ENCODE peak calls at places on chromosomes 5 and 9, in five cellular contexts. B is H9, T is mesenchymal stem cell, S is H1, P is trophoblast cell. M is an unnamed sample.

GRCh38 chr5:51383494-51384081 is 340 bp downstream of the ISL1 start:
- DNase-seq in B (no peak), T (peak), S (no peak), P (peak), M (peak)

GRCh38 chr9:133853331-133853730 is 115.2 kb upstream of the SARDH start:
- DNase-seq in B (no peak), T (no peak), S (no peak), P (no peak), M (no peak)

GRCh38 chr5:59040804-59041201 is 457.9 kb downstream of the RAB3C start:
- DNase-seq in B (no peak), T (no peak), S (no peak), P (no peak), M (no peak)

GRCh38 chr5:126780165-126780827 is 3.4 kb downstream of the LMNB1 start:
- DNase-seq in B (peak), T (peak), S (no peak), P (peak), M (peak)

GRCh38 chr5:5494489-5495402 is 72.3 kb downstream of the ICE1 start:
- DNase-seq in B (peak), T (peak), S (peak), P (peak), M (peak)

GRCh38 chr9:37693265-37693664 is 42.5 kb downstream of the FRMPD1 start:
- DNase-seq in B (no peak), T (no peak), S (no peak), P (peak), M (no peak)

GRCh38 chr5:141369994-141370848 is at the start of gene PCDHGB3:
- DNase-seq in B (peak), T (no peak), S (no peak), P (no peak), M (no peak)

GRCh38 chr5:14143843-14144585 is 872 bp downstream of the TRIO start:
- DNase-seq in B (peak), T (no peak), S (no peak), P (peak), M (no peak)

GRCh38 chr5:131150408-131150807 is 14.6 kb downstream of the HINT1 start:
- DNase-seq in B (no peak), T (no peak), S (no peak), P (no peak), M (no peak)

GRCh38 chr5:73378070-73378469 is 70.5 kb downstream of the FOXD1 start:
- DNase-seq in B (no peak), T (peak), S (no peak), P (no peak), M (no peak)

GRCh38 chr9:98182069-98182820 is 10.2 kb downstream of the CORO2A start:
- DNase-seq in B (no peak), T (peak), S (no peak), P (no peak), M (no peak)

GRCh38 chr5:156093024-156093423 is 233.9 kb upstream of the SGCD start:
- DNase-seq in B (no peak), T (no peak), S (no peak), P (no peak), M (no peak)

GRCh38 chr5:80825780-80826460 is 134.2 kb upstream of the RASGRF2 start:
- DNase-seq in B (no peak), T (no peak), S (no peak), P (no peak), M (no peak)

GRCh38 chr5:154236011-154236410 is 45.5 kb downstream of the GALNT10 start:
- DNase-seq in B (no peak), T (no peak), S (no peak), P (no peak), M (no peak)

GRCh38 chr5:135295852-135296251 is 103.2 kb downstream of the MACROH2A1 start:
- DNase-seq in B (no peak), T (no peak), S (no peak), P (no peak), M (no peak)

GRCh38 chr5:147887026-147887627 is 8.6 kb downstream of the SCGB3A2 start:
- DNase-seq in B (no peak), T (peak), S (no peak), P (peak), M (no peak)

GRCh38 chr9:69965416-69966145 is 78.1 kb upstream of the MAMDC2 start:
- DNase-seq in B (no peak), T (no peak), S (no peak), P (peak), M (no peak)

GRCh38 chr5:180723936-180724335 is 15.9 kb downstream of the OR2Y1 start:
- DNase-seq in B (no peak), T (no peak), S (no peak), P (no peak), M (no peak)

DNA sequence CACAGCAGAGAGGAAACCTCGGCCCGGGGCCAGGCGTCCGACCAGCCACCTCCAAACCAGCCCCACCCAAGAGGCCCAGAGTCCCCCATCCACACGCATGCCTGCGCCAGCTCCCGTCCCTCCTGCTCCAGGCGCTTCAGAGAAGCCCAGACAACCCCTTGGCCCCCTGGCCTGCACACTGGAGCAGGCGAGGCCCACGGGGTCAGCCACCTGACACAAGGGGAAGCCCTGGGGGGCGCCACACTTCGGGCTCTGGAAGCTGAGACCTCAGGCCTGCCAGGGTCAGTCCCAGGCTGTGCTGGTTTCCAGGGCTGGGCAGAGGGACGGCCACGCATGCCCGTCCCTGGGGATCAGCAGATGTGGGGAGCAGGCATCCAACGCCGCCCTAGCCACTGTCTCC is 6.2 kb downstream of the DNLZ start:
- DNase-seq in B (no peak), T (no peak), S (no peak), P (no peak), M (no peak)
- H2BK12ac ChIP-seq in B (no peak), T (no peak), S (no peak), P (no peak), M (no peak)

GRCh38 chr5:82425591-82425990 is 147.4 kb upstream of the RPS23 start:
- DNase-seq in B (no peak), T (no peak), S (no peak), P (no peak), M (no peak)

GRCh38 chr5:82421119-82421518 is 143.0 kb upstream of the RPS23 start:
- DNase-seq in B (no peak), T (peak), S (no peak), P (no peak), M (no peak)

GRCh38 chr5:82419559-82420332 is 141.6 kb upstream of the RPS23 start:
- DNase-seq in B (no peak), T (no peak), S (no peak), P (peak), M (no peak)

GRCh38 chr5:82422751-82423181 is 144.6 kb upstream of the RPS23 start:
- DNase-seq in B (no peak), T (no peak), S (no peak), P (no peak), M (no peak)

GRCh38 chr5:82422001-82422740 is 144.0 kb upstream of the RPS23 start:
- DNase-seq in B (no peak), T (no peak), S (no peak), P (no peak), M (no peak)
- H2BK12ac ChIP-seq in B (no peak), T (no peak), S (no peak), P (no peak), M (no peak)

GRCh38 chr9:107472581-107473335 is 16.8 kb downstream of the KLF4 start:
- DNase-seq in B (no peak), T (no peak), S (no peak), P (no peak), M (peak)

GRCh38 chr9:107471562-107471961 is 18.0 kb downstream of the KLF4 start:
- DNase-seq in B (no peak), T (peak), S (no peak), P (no peak), M (no peak)

GRCh38 chr9:107462691-107463090 is 26.9 kb downstream of the KLF4 start:
- DNase-seq in B (no peak), T (peak), S (no peak), P (peak), M (no peak)

GRCh38 chr9:107465467-107466451 is 23.8 kb downstream of the KLF4 start:
- DNase-seq in B (peak), T (peak), S (no peak), P (peak), M (peak)

DNA sequence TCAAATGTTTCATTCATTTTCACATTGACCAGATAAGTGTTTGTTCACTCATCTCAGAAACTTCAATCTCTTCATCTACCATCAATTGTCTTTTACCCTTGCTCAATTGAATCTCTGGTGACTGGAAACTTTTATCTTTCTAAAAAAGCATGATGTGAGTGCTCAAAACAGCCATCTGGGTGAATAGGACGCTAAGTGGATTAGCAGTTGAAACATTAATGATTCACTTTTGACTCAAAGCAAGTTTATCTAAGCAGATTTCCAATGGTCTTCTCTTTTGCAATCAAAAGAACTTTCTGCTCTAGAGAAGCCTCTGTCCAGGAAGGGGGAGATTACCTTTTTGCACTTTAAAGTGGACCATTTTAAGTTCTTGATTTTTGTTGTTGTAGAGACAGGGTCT is 22.2 kb downstream of the KLF4 start:
- DNase-seq in B (no peak), T (no peak), S (no peak), P (no peak), M (no peak)
- H2BK12ac ChIP-seq in B (no peak), T (no peak), S (no peak), P (no peak), M (no peak)

GRCh38 chr9:93172646-93173364 is 11.1 kb upstream of the WNK2 start:
- DNase-seq in B (no peak), T (no peak), S (no peak), P (no peak), M (no peak)

GRCh38 chr9:93170571-93170970 is 13.4 kb upstream of the WNK2 start:
- DNase-seq in B (no peak), T (no peak), S (no peak), P (no peak), M (no peak)

GRCh38 chr9:93171261-93171660 is 12.7 kb upstream of the WNK2 start:
- DNase-seq in B (no peak), T (no peak), S (no peak), P (no peak), M (no peak)

GRCh38 chr9:93174976-93175375 is 9.0 kb upstream of the WNK2 start:
- DNase-seq in B (no peak), T (no peak), S (no peak), P (no peak), M (no peak)

GRCh38 chr9:93173365-93174150 is 10.4 kb upstream of the WNK2 start:
- DNase-seq in B (no peak), T (no peak), S (no peak), P (peak), M (no peak)
- H2BK12ac ChIP-seq in B (no peak), T (no peak), S (no peak), P (no peak), M (no peak)

GRCh38 chr9:88535932-88536324 is 950 bp downstream of the NXNL2 start:
- DNase-seq in B (no peak), T (peak), S (no peak), P (peak), M (no peak)
- H2BK12ac ChIP-seq in B (no peak), T (peak), S (no peak), P (no peak), M (peak)

GRCh38 chr5:95727764-95728191 is 3.4 kb upstream of the RHOBTB3 start:
- DNase-seq in B (no peak), T (no peak), S (no peak), P (peak), M (no peak)

GRCh38 chr5:95723632-95724369 is 7.3 kb upstream of the RHOBTB3 start:
- DNase-seq in B (no peak), T (peak), S (no peak), P (no peak), M (no peak)

GRCh38 chr5:95726811-95727763 is 4.0 kb upstream of the RHOBTB3 start:
- DNase-seq in B (no peak), T (no peak), S (no peak), P (no peak), M (no peak)

GRCh38 chr5:95725071-95725820 is 5.9 kb upstream of the RHOBTB3 start:
- DNase-seq in B (no peak), T (no peak), S (no peak), P (no peak), M (no peak)

DNA sequence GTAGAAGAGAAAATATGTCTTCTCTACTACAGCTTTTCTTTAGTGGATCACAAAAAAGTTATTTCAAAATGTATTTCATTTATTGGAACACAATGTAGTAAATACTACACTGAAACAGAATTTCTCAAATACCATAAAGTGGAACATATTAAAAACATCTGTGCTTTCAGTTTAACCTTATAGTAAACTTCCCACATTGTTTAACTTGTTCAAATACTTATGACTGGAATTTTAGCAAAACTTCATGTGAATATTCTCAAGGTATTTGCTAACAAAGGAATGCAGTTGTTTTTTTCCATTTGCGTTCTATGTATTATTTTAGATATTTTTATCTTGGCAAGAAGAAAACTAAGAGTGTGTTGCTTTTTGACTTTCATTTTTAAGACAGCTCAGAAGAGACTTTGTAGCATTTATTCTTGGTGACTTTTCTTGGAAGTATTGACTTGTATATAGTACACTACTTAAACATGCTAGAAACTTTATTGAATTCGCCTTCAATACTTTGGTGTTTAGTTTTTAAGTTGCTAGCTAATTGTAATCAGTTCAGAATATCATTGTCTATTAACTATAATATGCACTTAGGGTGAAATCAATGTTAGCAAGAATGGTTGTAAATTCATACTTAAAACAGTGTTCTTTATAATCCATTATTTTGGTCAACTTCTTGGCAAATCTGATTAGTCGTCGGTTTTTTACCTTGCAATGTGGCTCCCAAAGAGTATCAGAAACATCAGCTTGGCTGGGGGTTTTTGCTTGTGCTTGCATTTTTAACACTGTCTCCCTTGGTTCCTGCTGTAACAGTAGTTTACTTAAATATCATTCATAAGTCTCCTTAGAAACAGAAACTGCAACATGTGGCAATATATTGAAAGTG is 5.0 kb upstream of the RHOBTB3 start:
- DNase-seq in B (no peak), T (peak), S (no peak), P (peak), M (no peak)
- H2BK12ac ChIP-seq in B (no peak), T (no peak), S (no peak), P (no peak), M (no peak)

DNA sequence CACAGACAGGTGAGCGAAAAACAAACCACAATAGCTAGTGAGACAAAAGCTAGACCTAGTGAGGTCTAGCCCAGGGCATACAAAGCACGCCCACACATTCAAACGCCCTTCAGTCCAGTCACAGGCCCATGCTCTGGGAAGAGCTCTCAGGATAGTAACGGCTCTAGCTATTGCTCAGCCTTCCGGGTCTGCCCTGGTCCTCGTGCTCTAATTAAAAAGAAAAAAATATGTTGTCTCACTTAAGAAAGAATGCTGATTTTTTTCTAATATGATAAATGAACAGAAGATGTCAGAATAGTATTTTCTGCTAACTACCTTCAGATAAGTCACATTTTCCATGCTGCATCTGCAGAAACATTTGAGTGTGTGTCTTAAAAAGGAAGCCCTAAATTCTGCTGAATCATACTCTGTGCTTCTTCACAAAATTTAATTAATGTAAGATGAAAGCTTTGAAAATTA is 94.5 kb downstream of the PLPP1 start:
- DNase-seq in B (peak), T (peak), S (no peak), P (no peak), M (no peak)
- H2BK12ac ChIP-seq in B (no peak), T (no peak), S (no peak), P (no peak), M (no peak)

GRCh38 chr9:124493794-124494479 is 13.3 kb downstream of the NR5A1 start:
- DNase-seq in B (no peak), T (no peak), S (no peak), P (no peak), M (no peak)
- H2BK12ac ChIP-seq in B (no peak), T (no peak), S (no peak), P (no peak), M (no peak)

M was measured in neuronal stem cell.